ENCODE peak calls at places on chromosomes 16 and 17, in ten cellular contexts. B is aorta, X is right atrium auricular region, G is prostate gland, H is GM23338, P is mesenchymal stem cell, U is OCI-LY7, N is PC-3, M is psoas muscle, Y is ovary. T is an unnamed sample. For H3K4me1 and H3K36me3, the result is how much of the 10 kb centered on the place peaks cover.

GRCh38 chr16:75043175-75043937 is 44.5 kb downstream of the ZNRF1 start:
- DNase-seq in B (no peak), X (peak), G (no peak), H (no peak), P (no peak), U (no peak), N (no peak), M (no peak), Y (no peak), T (no peak)

GRCh38 chr16:28117168-28117565 is 53.7 kb upstream of the GSG1L start:
- DNase-seq in B (no peak), X (no peak), G (no peak), H (no peak), P (no peak), U (no peak), N (no peak), M (no peak), Y (no peak), T (no peak)

GRCh38 chr16:22358000-22358399 is 16.4 kb downstream of the CDR2 start:
- DNase-seq in B (no peak), X (no peak), G (no peak), H (no peak), P (no peak), U (peak), N (no peak), M (no peak), Y (no peak), T (no peak)

GRCh38 chr17:72603346-72604242 is 482.8 kb downstream of the SOX9 start:
- DNase-seq in B (no peak), X (no peak), G (no peak), H (no peak), P (no peak), U (no peak), N (no peak), M (no peak), Y (no peak), T (no peak)

GRCh38 chr17:16879686-16880085 is 92.2 kb downstream of the TNFRSF13B start:
- DNase-seq in B (no peak), X (peak), G (no peak), H (no peak), P (no peak), U (no peak), N (no peak), M (no peak), Y (no peak), T (no peak)

GRCh38 chr17:37179893-37180292 is 195.9 kb upstream of the C17orf78 start:
- DNase-seq in B (no peak), X (no peak), G (no peak), H (no peak), P (peak), U (no peak), N (peak), M (no peak), Y (no peak), T (no peak)

GRCh38 chr16:31699601-31700000 is 171.9 kb downstream of the AHSP start:
- DNase-seq in B (no peak), X (no peak), G (no peak), H (no peak), P (no peak), U (no peak), N (no peak), M (no peak), Y (no peak), T (no peak)

GRCh38 chr17:55743103-55743679 is 7.7 kb upstream of the PCTP start:
- DNase-seq in B (no peak), X (no peak), G (peak), H (no peak), P (no peak), U (no peak), N (peak), M (no peak), Y (no peak), T (no peak)

GRCh38 chr16:13036600-13036999 is 135.2 kb downstream of the SHISA9 start:
- DNase-seq in B (peak), X (no peak), G (peak), H (peak), P (peak), U (peak), N (peak), M (no peak), Y (no peak), T (no peak)

GRCh38 chr17:43723697-43724359 is 34.8 kb downstream of the SOST start:
- DNase-seq in B (peak), X (no peak), G (no peak), H (no peak), P (peak), U (no peak), N (peak), M (peak), Y (no peak), T (no peak)

GRCh38 chr16:30775131-30775380 is 11.9 kb downstream of the ZNF629 start:
- DNase-seq in B (no peak), X (no peak), G (no peak), H (no peak), P (no peak), U (no peak), N (no peak), M (no peak), Y (no peak), T (no peak)

GRCh38 chr16:49859139-49859947 is 3.4 kb upstream of the ZNF423 start:
- DNase-seq in B (peak), X (peak), G (no peak), H (peak), P (peak), U (no peak), N (no peak), M (peak), Y (peak), T (no peak)

GRCh38 chr16:50881331-50881830 is 139.5 kb downstream of the CYLD start:
- DNase-seq in B (no peak), X (peak), G (no peak), H (no peak), P (no peak), U (no peak), N (no peak), M (no peak), Y (no peak), T (no peak)

GRCh38 chr17:5282639-5283217 is 644 bp downstream of the RABEP1 start:
- DNase-seq in B (peak), X (no peak), G (no peak), H (peak), P (peak), U (peak), N (no peak), M (peak), Y (peak), T (no peak)

GRCh38 chr17:64531955-64532371 is 25.2 kb downstream of the CEP95 start:
- DNase-seq in B (no peak), X (no peak), G (no peak), H (no peak), P (peak), U (no peak), N (peak), M (no peak), Y (no peak), T (no peak)

GRCh38 chr16:57987441-57988177 is 12.9 kb downstream of the ZNF319 start:
- DNase-seq in B (no peak), X (no peak), G (no peak), H (no peak), P (no peak), U (no peak), N (no peak), M (no peak), Y (peak), T (no peak)

GRCh38 chr16:65309294-65309850 is 187.5 kb upstream of the CDH11 start:
- DNase-seq in B (no peak), X (no peak), G (no peak), H (no peak), P (no peak), U (no peak), N (no peak), M (no peak), Y (no peak), T (no peak)

GRCh38 chr16:50368410-50369132 is at the start of gene BRD7:
- DNase-seq in B (peak), X (no peak), G (peak), H (peak), P (peak), U (peak), N (peak), M (peak), Y (peak), T (no peak)

GRCh38 chr17:71361691-71362450 is 758.9 kb upstream of the SOX9 start:
- DNase-seq in B (no peak), X (no peak), G (no peak), H (no peak), P (no peak), U (no peak), N (no peak), M (no peak), Y (no peak), T (no peak)

GRCh38 chr16:4506450-4506849 is 30.3 kb downstream of the HMOX2 start:
- DNase-seq in B (peak), X (no peak), G (peak), H (peak), P (peak), U (peak), N (peak), M (no peak), Y (no peak), T (peak)

GRCh38 chr17:82775033-82775823 is 23.4 kb downstream of the TBCD start:
- DNase-seq in B (peak), X (no peak), G (peak), H (peak), P (peak), U (peak), N (peak), M (peak), Y (peak), T (no peak)

GRCh38 chr17:16439303-16439791 is 24.0 kb downstream of the TRPV2 start:
- DNase-seq in B (no peak), X (no peak), G (no peak), H (no peak), P (peak), U (peak), N (no peak), M (no peak), Y (no peak), T (no peak)

GRCh38 chr16:76800196-76800595 is 390.8 kb upstream of the MON1B start:
- DNase-seq in B (no peak), X (no peak), G (no peak), H (no peak), P (no peak), U (no peak), N (no peak), M (no peak), Y (no peak), T (no peak)

GRCh38 chr16:25126820-25127232 is 15.3 kb downstream of the LCMT1 start:
- DNase-seq in B (no peak), X (no peak), G (no peak), H (no peak), P (peak), U (peak), N (peak), M (no peak), Y (no peak), T (no peak)

GRCh38 chr16:12350945-12351344 is 374.4 kb downstream of the SNX29 start:
- DNase-seq in B (no peak), X (no peak), G (no peak), H (peak), P (no peak), U (no peak), N (no peak), M (no peak), Y (no peak), T (no peak)

GRCh38 chr16:28212532-28212873 is 738 bp upstream of the XPO6 start:
- DNase-seq in B (no peak), X (no peak), G (no peak), H (no peak), P (peak), U (no peak), N (peak), M (no peak), Y (no peak), T (no peak)

GRCh38 chr16:70576431-70577255 is 53.0 kb downstream of the SF3B3 start:
- DNase-seq in B (no peak), X (no peak), G (no peak), H (peak), P (peak), U (peak), N (peak), M (no peak), Y (no peak), T (no peak)

GRCh38 chr16:81657224-81657623 is 121.9 kb upstream of the PLCG2 start:
- DNase-seq in B (no peak), X (no peak), G (no peak), H (no peak), P (no peak), U (no peak), N (no peak), M (no peak), Y (no peak), T (no peak)
- H3K4me1 ChIP-seq in B (under half), X (under half), G (under half), H (under half), P (under half), U (under half), N (under half), M (under half), Y (under half), T (under half)

GRCh38 chr17:80394629-80395216 is 20.2 kb upstream of the ENDOV start:
- DNase-seq in B (no peak), X (no peak), G (no peak), H (no peak), P (no peak), U (no peak), N (no peak), M (no peak), Y (no peak), T (no peak)
- H3K36me3 ChIP-seq in B (under half), X (under half), G (under half), H (under half), P (under half), U (under half), N (under half), M (under half), Y (under half), T (under half)

GRCh38 chr16:67454104-67454503 is 23.2 kb downstream of the HSD11B2 start:
- DNase-seq in B (no peak), X (no peak), G (no peak), H (no peak), P (no peak), U (no peak), N (no peak), M (no peak), Y (no peak), T (no peak)
- H3K4me1 ChIP-seq in B (under half), X (half or more), G (half or more), H (under half), P (under half), U (under half), N (under half), M (half or more), Y (under half), T (under half)

GRCh38 chr16:8644151-8644512 is 22.6 kb downstream of the METTL22 start:
- DNase-seq in B (peak), X (peak), G (no peak), H (no peak), P (no peak), U (no peak), N (no peak), M (no peak), Y (no peak), T (no peak)

GRCh38 chr16:8645831-8646230 is 24.3 kb downstream of the METTL22 start:
- DNase-seq in B (no peak), X (no peak), G (no peak), H (no peak), P (no peak), U (no peak), N (no peak), M (no peak), Y (no peak), T (no peak)

GRCh38 chr16:8645141-8645521 is 23.6 kb downstream of the METTL22 start:
- DNase-seq in B (no peak), X (no peak), G (no peak), H (no peak), P (no peak), U (no peak), N (no peak), M (no peak), Y (no peak), T (no peak)

GRCh38 chr16:8646271-8646670 is 24.8 kb downstream of the METTL22 start:
- DNase-seq in B (no peak), X (no peak), G (no peak), H (no peak), P (no peak), U (no peak), N (no peak), M (no peak), Y (no peak), T (no peak)

DNA sequence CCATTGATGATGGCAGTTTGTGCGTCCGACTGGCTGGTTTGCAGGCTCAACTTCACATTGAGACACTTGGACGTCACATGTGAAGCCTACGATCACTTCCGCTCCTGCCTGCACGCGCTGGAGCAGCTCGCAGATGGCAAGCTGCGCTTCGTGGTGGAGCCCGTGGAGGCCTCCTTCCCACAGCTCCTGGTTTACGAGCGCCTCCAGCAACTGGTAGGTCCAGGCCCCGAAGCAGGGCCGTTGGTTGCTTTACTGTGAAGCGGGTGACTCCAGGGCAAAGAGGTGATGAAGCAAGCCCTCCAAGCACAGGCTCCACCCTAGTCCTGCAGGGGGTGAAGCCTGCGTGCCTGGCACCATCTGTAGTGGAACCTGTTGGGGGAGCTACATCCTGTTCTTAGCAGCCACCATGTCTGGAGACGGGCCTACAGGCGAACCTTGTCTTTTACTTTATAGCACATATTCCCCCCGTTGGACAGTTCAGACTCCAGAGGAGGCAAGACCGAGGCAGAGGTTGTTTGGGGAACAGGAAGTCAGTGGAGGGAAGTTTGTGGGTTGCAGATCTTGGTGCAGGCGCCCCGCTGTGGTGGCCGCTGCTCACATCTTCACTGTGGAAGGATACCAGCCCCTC is 23.1 kb downstream of the METTL22 start:
- DNase-seq in B (peak), X (no peak), G (no peak), H (no peak), P (no peak), U (no peak), N (no peak), M (no peak), Y (no peak), T (no peak)
- H3K36me3 ChIP-seq in B (under half), X (half or more), G (under half), H (under half), P (half or more), U (half or more), N (under half), M (under half), Y (under half), T (under half)

GRCh38 chr16:84504420-84505248 is at the start of gene MEAK7:
- DNase-seq in B (peak), X (peak), G (peak), H (peak), P (peak), U (peak), N (peak), M (peak), Y (peak), T (peak)

GRCh38 chr16:84502581-84502980 is 1.9 kb downstream of the MEAK7 start:
- DNase-seq in B (no peak), X (no peak), G (no peak), H (no peak), P (no peak), U (no peak), N (peak), M (no peak), Y (peak), T (no peak)

GRCh38 chr16:84502075-84502474 is 2.4 kb downstream of the MEAK7 start:
- DNase-seq in B (no peak), X (no peak), G (no peak), H (no peak), P (no peak), U (no peak), N (peak), M (no peak), Y (peak), T (no peak)

GRCh38 chr16:84505249-84506156 is 1.0 kb upstream of the MEAK7 start:
- DNase-seq in B (peak), X (no peak), G (no peak), H (no peak), P (no peak), U (peak), N (no peak), M (no peak), Y (peak), T (no peak)

DNA sequence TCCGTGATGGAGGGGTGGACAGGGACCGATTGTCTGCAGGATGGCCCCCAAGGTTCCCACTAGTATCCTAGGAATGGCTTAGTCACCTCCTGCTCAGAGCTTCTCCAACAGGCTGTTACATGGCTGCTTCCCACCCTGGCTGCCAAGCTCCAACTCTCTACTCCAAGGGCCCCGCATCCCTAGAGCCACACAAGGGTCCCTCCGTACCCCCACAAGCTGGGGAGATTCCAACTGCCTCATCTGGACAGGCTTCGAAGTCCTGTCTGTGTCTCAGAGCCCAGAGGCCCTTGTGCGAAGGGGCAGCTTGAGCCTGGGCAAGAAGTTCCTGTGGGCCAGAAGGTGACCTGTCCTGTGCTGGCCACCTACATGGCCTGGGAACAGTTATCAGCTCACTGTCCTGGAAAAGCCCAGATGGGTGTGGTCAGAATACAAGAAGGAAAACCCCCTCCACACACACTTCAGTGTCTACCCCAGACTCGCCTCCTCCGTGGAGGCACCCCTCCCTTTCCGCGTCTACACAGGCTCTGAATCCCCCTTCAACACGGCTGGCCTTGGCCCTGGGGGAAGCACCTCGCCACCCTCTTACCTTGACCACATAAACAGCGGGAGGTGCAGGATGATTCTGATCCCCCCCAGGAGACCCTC is 586 bp downstream of the MEAK7 start:
- DNase-seq in B (no peak), X (no peak), G (no peak), H (no peak), P (peak), U (no peak), N (peak), M (no peak), Y (no peak), T (no peak)
- H3K4me1 ChIP-seq in B (under half), X (under half), G (under half), H (under half), P (under half), U (under half), N (half or more), M (under half), Y (under half), T (under half)

DNA sequence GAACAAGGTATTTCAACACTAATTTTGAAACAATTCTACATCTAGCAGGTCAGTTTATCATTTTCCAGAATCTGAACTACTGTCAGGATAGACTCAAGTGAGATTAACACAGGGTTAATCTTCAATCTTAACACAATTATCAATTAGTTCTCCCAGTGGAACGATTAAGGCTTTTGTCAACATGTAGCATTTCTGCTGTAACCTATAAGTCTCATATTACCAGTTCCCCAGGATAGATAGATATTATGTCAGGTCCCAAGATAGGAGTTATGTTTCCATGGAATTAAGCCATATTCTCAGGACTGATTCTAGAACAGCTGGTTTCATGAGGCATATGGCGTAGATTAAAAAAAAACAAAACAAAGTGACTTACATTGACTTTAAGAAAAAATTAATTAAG is 4.4 kb upstream of the FBF1 start:
- DNase-seq in B (no peak), X (no peak), G (no peak), H (no peak), P (no peak), U (no peak), N (no peak), M (no peak), Y (no peak), T (no peak)
- H3K36me3 ChIP-seq in B (under half), X (under half), G (under half), H (under half), P (under half), U (under half), N (under half), M (under half), Y (under half), T (under half)